ENCODE peak calls at places on chromosomes 7 and 10, in six cellular contexts. L is left lung, H is upper lobe of left lung, T is colonic mucosa, A is ovary, E is A549. Z is an unnamed sample.

GRCh38 chr10:63549810-63550209 is 28.6 kb downstream of the REEP3 start:
- DNase-seq in L (no peak), H (no peak), T (no peak), A (no peak), E (no peak), Z (no peak)

GRCh38 chr10:24360286-24361127 is 151.6 kb downstream of the KIAA1217 start:
- DNase-seq in L (peak; percentile 50), H (no peak), T (peak; percentile 81), A (peak; percentile 74), E (peak; percentile 35), Z (peak; percentile 81)

GRCh38 chr10:58531084-58531695 is 18.5 kb downstream of the BICC1 start:
- DNase-seq in L (no peak), H (no peak), T (peak; percentile 66), A (no peak), E (no peak), Z (peak; percentile 10)

GRCh38 chr7:2478387-2478760 is 2.2 kb upstream of the GRIFIN start:
- DNase-seq in L (peak; percentile 71), H (no peak), T (peak; percentile 81), A (no peak), E (no peak), Z (peak; percentile 82)

GRCh38 chr7:32516551-32517082 is 21.3 kb downstream of the AVL9 start:
- DNase-seq in L (no peak), H (no peak), T (peak; percentile 64), A (no peak), E (no peak), Z (no peak)

GRCh38 chr10:114057845-114058244 is 14.2 kb downstream of the ADRB1 start:
- DNase-seq in L (no peak), H (no peak), T (no peak), A (no peak), E (no peak), Z (no peak)

GRCh38 chr10:34655286-34656170 is 159.6 kb downstream of the PARD3 start:
- DNase-seq in L (no peak), H (no peak), T (peak; percentile 85), A (no peak), E (peak; percentile 30), Z (no peak)

GRCh38 chr10:60798870-60799269 is 20.6 kb downstream of the CDK1 start:
- DNase-seq in L (no peak), H (no peak), T (no peak), A (no peak), E (no peak), Z (no peak)

GRCh38 chr10:86334515-86335085 is 32.0 kb downstream of the GRID1 start:
- DNase-seq in L (no peak), H (no peak), T (no peak), A (no peak), E (no peak), Z (no peak)

GRCh38 chr7:41771717-41772116 is 68.8 kb upstream of the INHBA start:
- DNase-seq in L (no peak), H (no peak), T (no peak), A (no peak), E (no peak), Z (no peak)

GRCh38 chr7:157709531-157710251 is 372.9 kb downstream of the DNAJB6 start:
- DNase-seq in L (peak; percentile 25), H (no peak), T (no peak), A (peak; percentile 3), E (no peak), Z (no peak)

GRCh38 chr7:31692451-31692850 is 5.4 kb downstream of the PPP1R17 start:
- DNase-seq in L (no peak), H (no peak), T (no peak), A (no peak), E (no peak), Z (no peak)

GRCh38 chr10:86287966-86288579 is 78.5 kb downstream of the GRID1 start:
- DNase-seq in L (no peak), H (no peak), T (peak; percentile 7), A (no peak), E (no peak), Z (no peak)

GRCh38 chr7:23467731-23468720 is 2.3 kb downstream of the IGF2BP3 start:
- DNase-seq in L (no peak), H (peak; percentile 55), T (no peak), A (no peak), E (no peak), Z (no peak)

GRCh38 chr7:69749358-69749757 is 151.1 kb downstream of the AUTS2 start:
- DNase-seq in L (no peak), H (no peak), T (no peak), A (no peak), E (no peak), Z (no peak)

GRCh38 chr7:79681454-79681853 is 228.0 kb upstream of the MAGI2 start:
- DNase-seq in L (no peak), H (no peak), T (peak; percentile 38), A (no peak), E (no peak), Z (no peak)

DNA sequence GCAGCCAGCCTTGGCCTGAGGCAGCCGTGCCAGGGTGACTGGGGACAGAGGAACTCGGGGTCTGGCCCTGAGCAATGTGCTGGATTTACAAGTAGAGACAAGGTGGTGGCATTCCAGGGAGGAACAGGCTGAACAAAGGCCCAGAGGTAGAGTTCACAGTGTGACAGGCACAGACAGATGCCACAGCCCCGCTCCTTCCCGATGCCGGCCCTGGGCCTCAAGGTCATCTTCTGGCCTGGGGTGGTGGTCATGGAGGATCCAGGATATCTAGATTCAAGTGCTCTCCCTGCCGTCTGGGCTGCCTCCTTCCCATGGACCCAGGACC is 68.9 kb upstream of the COL13A1 start:
- DNase-seq in L (no peak), H (no peak), T (no peak), A (no peak), E (no peak), Z (no peak)
- H3K9me3 ChIP-seq in L (no peaks in the 10 kb centered on the region), H (no peaks in the 10 kb centered on the region), T (no peaks in the 10 kb centered on the region), A (no peaks in the 10 kb centered on the region), E (no peaks in the 10 kb centered on the region), Z (no peaks in the 10 kb centered on the region)

DNA sequence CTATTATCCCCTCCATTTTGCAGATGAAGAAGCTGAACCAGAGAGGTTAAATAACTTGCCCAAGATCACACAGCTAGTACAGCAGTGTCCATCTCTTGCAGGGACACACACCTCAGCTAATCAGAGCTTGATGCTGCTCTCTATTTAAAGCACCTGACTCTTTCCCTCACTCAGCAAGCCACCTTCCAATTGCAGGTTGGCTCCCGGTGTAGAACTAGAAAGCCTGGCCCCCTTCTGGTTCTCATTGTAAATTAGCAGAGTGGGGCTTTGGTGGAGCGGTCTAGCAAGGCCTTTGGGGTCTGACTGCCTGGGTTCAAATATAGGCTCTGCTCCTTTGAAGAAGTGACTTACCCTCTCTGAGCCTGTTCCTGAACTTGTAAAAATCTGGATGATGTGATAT is 176.4 kb downstream of the NEURL1 start:
- DNase-seq in L (no peak), H (no peak), T (no peak), A (no peak), E (no peak), Z (no peak)
- H3K4me1 ChIP-seq in L (peaks cover 6% of the 10 kb centered on the region), H (peaks cover 20% of the 10 kb centered on the region), T (no peaks in the 10 kb centered on the region), A (peaks cover 22% of the 10 kb centered on the region), E (no peaks in the 10 kb centered on the region), Z (peaks cover 12% of the 10 kb centered on the region)

DNA sequence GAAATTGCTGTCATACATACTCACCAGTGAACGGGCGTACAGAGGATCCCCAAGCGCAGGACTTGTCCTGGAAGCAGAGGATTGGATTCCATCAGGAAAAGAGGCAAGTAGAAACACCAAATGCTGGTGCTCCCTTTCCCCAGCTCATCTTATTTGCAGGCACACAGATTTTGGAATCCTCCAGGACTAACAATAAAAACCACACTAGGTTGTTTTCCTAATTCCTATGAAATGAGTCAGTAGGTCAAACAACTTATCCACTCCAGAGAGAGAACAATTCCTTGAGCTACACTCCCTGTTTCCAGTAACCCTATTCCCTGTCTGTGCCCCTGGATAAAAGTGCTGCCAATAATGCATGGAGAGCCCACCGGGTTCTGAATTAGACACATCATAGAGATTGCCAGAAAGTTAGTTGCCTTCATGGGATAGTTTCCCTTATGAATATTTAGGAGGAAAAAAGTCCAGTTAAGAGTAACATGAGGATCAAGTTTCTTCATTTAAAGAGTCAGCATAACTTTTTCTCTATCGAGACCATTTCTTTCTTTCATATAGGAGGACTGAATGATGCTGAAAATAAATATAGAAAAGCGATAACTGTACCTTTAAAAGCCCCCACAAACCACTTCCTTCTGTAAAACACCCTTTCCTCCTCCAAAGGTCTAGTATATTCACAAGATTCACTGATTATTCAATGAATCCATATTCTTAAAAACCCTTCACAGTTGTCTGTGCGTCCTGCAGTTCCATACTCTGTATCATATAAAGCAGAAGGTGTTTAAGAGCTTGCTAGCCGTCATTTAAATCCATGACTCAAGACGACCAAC is 178.3 kb upstream of the KLF14 start:
- DNase-seq in L (no peak), H (no peak), T (no peak), A (no peak), E (no peak), Z (no peak)
- H3K4me3 ChIP-seq in L (peak overlapping the region; percentile 32), H (peak overlapping the region; percentile 42), T (peak overlapping the region; percentile 39), A (peak overlapping the region; percentile 36), E (peak overlapping the region; percentile 62), Z (peak overlapping the region; percentile 70)

DNA sequence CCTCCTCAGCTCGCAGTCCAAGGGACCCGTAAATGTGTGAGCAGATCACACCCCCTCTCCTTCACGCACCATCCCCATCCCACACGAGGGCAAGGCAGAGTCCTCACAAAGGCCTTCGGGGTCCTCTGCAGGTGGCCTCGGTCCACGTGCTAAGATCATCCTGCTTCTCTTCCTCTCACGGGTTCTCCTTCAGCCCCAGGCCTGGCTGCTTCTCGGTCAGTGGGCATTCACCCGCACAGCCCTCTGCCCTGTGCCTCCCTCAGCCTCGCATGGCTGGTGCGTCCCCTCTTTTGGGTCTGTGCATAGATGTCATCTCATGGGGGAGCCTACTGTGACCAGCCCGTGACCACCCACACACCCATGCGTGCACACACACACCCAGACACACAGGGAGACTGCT is 17.3 kb upstream of the FOXL3 start:
- DNase-seq in L (peak; percentile 19), H (no peak), T (no peak), A (no peak), E (no peak), Z (no peak)
- H3K9me3 ChIP-seq in L (no peaks in the 10 kb centered on the region), H (no peaks in the 10 kb centered on the region), T (no peaks in the 10 kb centered on the region), A (no peaks in the 10 kb centered on the region), E (peaks cover 48% of the 10 kb centered on the region), Z (peaks cover 2% of the 10 kb centered on the region)

DNA sequence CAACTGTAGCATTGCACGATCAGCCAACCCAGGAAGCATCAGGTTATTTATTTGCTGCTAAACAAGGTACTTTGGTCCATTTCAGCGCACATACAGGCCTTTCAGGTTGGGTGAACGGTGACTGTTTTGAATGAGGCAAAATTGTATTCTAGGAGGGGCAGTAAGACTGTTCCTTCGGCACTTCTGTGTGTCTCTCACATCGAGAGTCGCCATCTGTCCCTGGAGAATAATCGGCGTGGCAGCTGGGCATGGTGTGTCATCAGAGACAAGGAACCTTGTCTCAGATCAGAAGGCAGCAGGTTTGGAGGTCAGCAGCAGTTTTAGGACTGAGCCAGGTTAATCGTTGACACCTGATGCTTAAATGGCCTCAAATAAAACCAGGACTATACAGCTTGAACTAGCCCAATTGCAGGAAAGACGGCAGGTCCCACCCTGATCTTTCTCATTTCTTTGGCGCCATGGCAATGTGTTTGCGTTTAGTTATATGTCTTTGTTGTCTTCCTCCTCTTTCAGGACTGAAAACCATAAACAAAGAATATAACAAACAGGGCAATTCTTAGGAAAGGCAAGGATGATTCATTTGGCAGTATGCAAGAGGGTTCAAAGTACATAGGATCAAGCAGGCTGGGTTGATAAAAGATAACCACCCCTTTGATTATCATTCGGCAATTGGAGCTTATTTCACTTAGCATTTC is 92.0 kb upstream of the PRR15 start:
- DNase-seq in L (no peak), H (no peak), T (peak; percentile 77), A (no peak), E (no peak), Z (no peak)
- H3K4me1 ChIP-seq in L (no peaks in the 10 kb centered on the region), H (no peaks in the 10 kb centered on the region), T (peaks cover 8% of the 10 kb centered on the region), A (peaks cover 15% of the 10 kb centered on the region), E (peaks cover 14% of the 10 kb centered on the region), Z (no peaks in the 10 kb centered on the region)